ENCODE peak calls at places on chromosomes 16 and 17, in eight cellular contexts. V is hepatocyte, A is cardiac fibroblast, N is mammary epithelial cell, S is omental fat pad, T is prostate gland, J is left lung, C is GM23338. D is an unnamed sample.

GRCh38 chr16:76428858-76429257 is 151.7 kb downstream of the CNTNAP4 start:
- DNase-seq in C (no peak), V (peak), S (no peak), J (no peak), T (no peak), N (peak), A (no peak), D (no peak)

GRCh38 chr17:8125196-8125946 is 1.5 kb upstream of the HES7 start:
- DNase-seq in J (peak), S (peak), A (peak), N (peak), V (peak), C (peak), T (peak), D (peak)

GRCh38 chr17:76434870-76435269 is 18.1 kb downstream of the UBE2O start:
- DNase-seq in C (no peak), J (no peak), V (no peak), S (no peak), A (no peak), T (no peak), N (no peak), D (no peak)

GRCh38 chr16:66695935-66696668 is 441 bp downstream of the CMTM4 start:
- DNase-seq in T (peak), N (peak), V (peak), A (no peak), J (peak), C (peak), S (no peak), D (peak)

GRCh38 chr17:21005367-21005766 is 37.4 kb downstream of the USP22 start:
- DNase-seq in C (no peak), J (no peak), A (no peak), S (no peak), T (no peak), N (no peak), V (no peak), D (no peak)

GRCh38 chr16:72783716-72784320 is 264.1 kb downstream of the ZFHX3 start:
- DNase-seq in T (no peak), S (no peak), C (no peak), N (no peak), V (peak), A (peak), J (no peak), D (no peak)

GRCh38 chr16:88532434-88533241 is 37.6 kb upstream of the ZC3H18 start:
- DNase-seq in A (no peak), N (no peak), J (peak), C (no peak), V (no peak), S (no peak), T (no peak), D (no peak)

GRCh38 chr17:56185905-56186783 is 32.9 kb downstream of the ANKFN1 start:
- DNase-seq in J (no peak), S (no peak), N (no peak), V (peak), C (no peak), T (no peak), A (peak), D (no peak)

GRCh38 chr16:2529061-2529931 is 1.9 kb downstream of the CEMP1 start:
- DNase-seq in T (no peak), J (peak), N (no peak), S (no peak), V (no peak), C (peak), A (no peak), D (peak)

GRCh38 chr17:80124351-80124981 is 22.5 kb downstream of the EIF4A3 start:
- DNase-seq in J (no peak), C (peak), T (peak), A (peak), S (no peak), N (peak), V (peak), D (no peak)

GRCh38 chr16:68445458-68445857 is 2.9 kb downstream of the SMPD3 start:
- DNase-seq in A (peak), S (no peak), T (no peak), J (no peak), C (peak), V (no peak), N (peak), D (no peak)

DNA sequence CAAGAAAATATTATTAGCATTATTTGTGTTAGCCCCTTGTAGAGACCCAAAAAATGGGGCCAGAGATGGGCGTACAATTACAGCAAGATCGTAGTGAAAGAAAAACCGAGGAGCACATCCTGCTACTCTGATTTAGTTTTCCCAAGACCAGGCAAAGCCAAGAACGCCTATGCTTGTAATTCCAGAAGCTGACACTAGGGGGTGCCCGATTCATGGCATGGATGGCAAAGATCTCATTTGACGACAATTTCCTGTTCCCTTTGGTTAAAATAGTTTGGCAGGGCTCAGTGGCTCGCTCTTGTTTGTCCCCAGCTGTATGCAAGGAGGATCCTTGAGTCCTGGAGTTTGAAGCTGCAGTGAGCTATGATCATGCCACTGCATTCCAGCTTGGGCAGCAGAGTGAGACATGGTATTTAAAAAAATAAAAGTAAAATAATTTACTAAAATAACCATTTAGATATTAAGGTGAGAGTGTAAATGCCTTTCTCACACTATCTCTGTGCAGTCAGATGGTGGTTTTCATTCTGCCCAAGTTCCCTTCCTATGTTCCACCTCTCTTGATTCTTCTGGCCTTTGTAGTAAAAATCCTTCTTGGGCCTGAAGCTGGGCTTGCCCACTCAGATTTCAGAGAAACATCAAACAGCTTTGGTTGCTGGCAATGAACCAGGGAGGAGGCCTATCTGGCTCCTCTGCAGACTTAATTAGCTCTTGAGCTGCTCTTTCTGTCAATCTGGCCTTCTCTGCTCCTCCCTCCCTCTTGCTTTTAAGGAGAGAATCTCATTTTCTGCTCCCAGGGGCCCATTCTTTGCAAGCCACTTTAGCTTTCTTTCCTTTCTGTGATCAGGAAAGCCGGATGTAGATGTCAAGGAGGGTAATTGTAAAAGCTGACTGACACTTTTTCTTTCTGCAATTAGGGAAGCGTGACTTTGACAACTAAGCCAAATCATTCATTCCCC is 31.2 kb downstream of the TMEM238L start:
- DNase-seq in V (peak), T (peak), C (peak), S (no peak), N (no peak), A (peak), J (no peak), D (no peak)
- TF ChIP-seq CTCF in V (peak), T (peak), C (peak), S (no peak), N (peak), A (peak), J (peak), D (peak)

GRCh38 chr17:73215414-73215813 is 22.6 kb downstream of the COG1 start:
- DNase-seq in N (no peak), A (no peak), J (no peak), T (peak), S (no peak), C (peak), V (no peak), D (no peak)
- TF ChIP-seq CTCF in N (peak), A (no peak), J (no peak), T (peak), S (no peak), C (peak), V (no peak), D (no peak)

GRCh38 chr16:47877166-47877565 is 278.6 kb downstream of the ABCC12 start:
- DNase-seq in T (no peak), N (peak), C (no peak), A (no peak), V (no peak), J (no peak), S (no peak), D (no peak)

GRCh38 chr16:47872228-47872627 is 283.6 kb downstream of the ABCC12 start:
- DNase-seq in J (no peak), C (no peak), V (no peak), A (no peak), N (no peak), T (no peak), S (no peak), D (no peak)

GRCh38 chr16:47876494-47876893 is 279.3 kb downstream of the ABCC12 start:
- DNase-seq in C (no peak), S (no peak), T (no peak), V (no peak), A (no peak), N (no peak), J (no peak), D (no peak)

DNA sequence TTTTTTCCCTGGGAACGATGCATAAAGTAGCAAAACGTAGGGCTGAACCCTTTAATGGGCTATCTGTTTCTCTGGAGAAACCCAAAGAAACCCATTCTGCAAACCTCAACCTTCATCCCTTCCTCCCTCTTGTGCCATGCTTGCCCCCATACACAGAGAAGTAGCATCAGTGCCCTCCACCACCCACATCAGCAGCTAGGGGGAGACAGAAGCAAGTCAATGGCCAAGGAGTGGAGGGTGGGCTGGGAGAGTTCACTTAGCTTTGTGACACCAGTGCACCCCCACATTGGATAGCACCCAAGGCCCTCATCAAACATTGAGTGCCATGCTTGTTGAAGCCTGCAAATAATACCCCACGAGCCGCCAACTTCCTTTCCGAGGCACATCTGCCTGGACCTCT is 282.4 kb downstream of the ABCC12 start:
- DNase-seq in T (no peak), V (no peak), N (no peak), C (peak), J (no peak), A (no peak), S (no peak), D (no peak)
- TF ChIP-seq CTCF in T (no peak), V (no peak), N (peak), C (peak), J (no peak), A (peak), S (no peak), D (no peak)

GRCh38 chr17:33016920-33017319 is 25.3 kb downstream of the SPACA3 start:
- DNase-seq in T (no peak), J (no peak), V (no peak), N (peak), C (peak), A (no peak), S (no peak), D (no peak)

GRCh38 chr17:33014751-33015150 is 23.1 kb downstream of the SPACA3 start:
- DNase-seq in J (no peak), N (no peak), C (no peak), A (no peak), T (no peak), S (no peak), V (peak), D (no peak)

GRCh38 chr17:33013596-33014375 is 22.1 kb downstream of the SPACA3 start:
- DNase-seq in S (no peak), J (no peak), C (no peak), N (no peak), V (no peak), A (peak), T (no peak), D (peak)

GRCh38 chr17:33015716-33016346 is 24.2 kb downstream of the SPACA3 start:
- DNase-seq in A (no peak), C (no peak), T (no peak), N (peak), J (no peak), V (no peak), S (no peak), D (no peak)

GRCh38 chr17:33012522-33013033 is 20.9 kb downstream of the SPACA3 start:
- DNase-seq in J (peak), T (no peak), V (peak), C (no peak), A (peak), S (no peak), N (peak), D (no peak)
- TF ChIP-seq CTCF in J (no peak), T (no peak), V (no peak), C (no peak), A (no peak), S (no peak), N (no peak), D (no peak)

D was measured in natural killer cell.